ENCODE peak calls at places on chromosomes 5 and 9, in four cellular contexts. L is Calu3, W is left ventricle myocardium inferior, Z is AG04450. U is an unnamed sample.

GRCh38 chr5:56440871-56441740 is 208.0 kb upstream of the ANKRD55 start:
- DNase-seq in L (peak), W (no peak), Z (peak), U (peak)

GRCh38 chr5:174328626-174329299 is 283.3 kb downstream of the NSG2 start:
- DNase-seq in L (no peak), W (no peak), Z (no peak), U (no peak)

GRCh38 chr9:110183208-110184145 is 24.5 kb downstream of the C9orf152 start:
- DNase-seq in L (peak), W (no peak), Z (peak), U (peak)

GRCh38 chr9:134284273-134284672 is 42.0 kb upstream of the RXRA start:
- DNase-seq in L (no peak), W (peak), Z (no peak), U (no peak)

GRCh38 chr5:97181856-97182545 is 1.0 kb downstream of the RIOK2 start:
- DNase-seq in L (no peak), W (no peak), Z (no peak), U (no peak)

GRCh38 chr5:126052120-126052519 is 371.1 kb upstream of the GRAMD2B start:
- DNase-seq in L (no peak), W (no peak), Z (no peak), U (no peak)

GRCh38 chr5:164504141-164504772 is 998.8 kb downstream of the MAT2B start:
- DNase-seq in L (peak), W (no peak), Z (peak), U (peak)

GRCh38 chr9:109440797-109441287 is 57.3 kb downstream of the PTPN3 start:
- DNase-seq in L (peak), W (no peak), Z (peak), U (peak)

GRCh38 chr5:131209506-131210191 is 38.9 kb downstream of the LYRM7 start:
- DNase-seq in L (peak), W (no peak), Z (no peak), U (no peak)

GRCh38 chr9:128396970-128397613 is 23.6 kb upstream of the CERCAM start:
- DNase-seq in L (no peak), W (peak), Z (no peak), U (no peak)

GRCh38 chr5:88140396-88140862 is 128.2 kb downstream of the TMEM161B start:
- DNase-seq in L (peak), W (no peak), Z (no peak), U (no peak)

GRCh38 chr5:59592101-59592500 is 301.4 kb downstream of the PDE4D start:
- DNase-seq in L (no peak), W (no peak), Z (peak), U (no peak)

GRCh38 chr5:82031220-82032119 is 59.6 kb downstream of the ATG10 start:
- DNase-seq in L (no peak), W (no peak), Z (no peak), U (no peak)

GRCh38 chr9:35718726-35719511 is 13.1 kb downstream of the TLN1 start:
- DNase-seq in L (no peak), W (no peak), Z (no peak), U (no peak)

GRCh38 chr5:159515909-159516415 is 185.7 kb upstream of the IL12B start:
- DNase-seq in L (peak), W (peak), Z (no peak), U (peak)